ENCODE peak calls at places on chromosomes 6 and 20, in six cellular contexts. One of them, this sample, is unnamed. For H3K27me3, the result is how much of the 10 kb centered on the place peaks cover.

GRCh38 chr6:91155129-91155528 is 568.3 kb upstream of the MAP3K7 start:
- DNase-seq in upper lobe of right lung: no peak
- DNase-seq in cardiac muscle cell: no peak
- DNase-seq in PC-9: no peak
- DNase-seq in mammary epithelial cell: no peak
- DNase-seq in Caco-2: no peak
- DNase-seq in this sample: no peak

GRCh38 chr6:19157496-19157895 is 679.7 kb upstream of the ID4 start:
- DNase-seq in upper lobe of right lung: no peak
- DNase-seq in cardiac muscle cell: no peak
- DNase-seq in PC-9: no peak
- DNase-seq in mammary epithelial cell: no peak
- DNase-seq in Caco-2: no peak
- DNase-seq in this sample: no peak

GRCh38 chr6:2961971-2962370 is 9.4 kb downstream of the SERPINB6 start:
- DNase-seq in upper lobe of right lung: peak
- DNase-seq in cardiac muscle cell: no peak
- DNase-seq in PC-9: no peak
- DNase-seq in mammary epithelial cell: no peak
- DNase-seq in Caco-2: no peak
- DNase-seq in this sample: no peak

GRCh38 chr20:46670585-46671584 is 18.4 kb downstream of the TP53RK start:
- DNase-seq in upper lobe of right lung: no peak
- DNase-seq in cardiac muscle cell: no peak
- DNase-seq in PC-9: no peak
- DNase-seq in mammary epithelial cell: no peak
- DNase-seq in Caco-2: no peak
- DNase-seq in this sample: no peak

GRCh38 chr6:144417686-144418085 is 132.6 kb downstream of the UTRN start:
- DNase-seq in upper lobe of right lung: no peak
- DNase-seq in cardiac muscle cell: no peak
- DNase-seq in PC-9: no peak
- DNase-seq in mammary epithelial cell: peak
- DNase-seq in Caco-2: no peak
- DNase-seq in this sample: no peak

GRCh38 chr6:36829919-36830544 is 9.2 kb downstream of the CPNE5 start:
- DNase-seq in upper lobe of right lung: no peak
- DNase-seq in cardiac muscle cell: peak
- DNase-seq in PC-9: no peak
- DNase-seq in mammary epithelial cell: no peak
- DNase-seq in Caco-2: peak
- DNase-seq in this sample: no peak

GRCh38 chr20:54093423-54094267 is 23.3 kb upstream of the BCAS1 start:
- DNase-seq in upper lobe of right lung: no peak
- DNase-seq in cardiac muscle cell: no peak
- DNase-seq in PC-9: no peak
- DNase-seq in mammary epithelial cell: no peak
- DNase-seq in Caco-2: no peak
- DNase-seq in this sample: no peak

GRCh38 chr6:8139451-8139850 is 37.1 kb upstream of the EEF1E1 start:
- DNase-seq in upper lobe of right lung: no peak
- DNase-seq in cardiac muscle cell: no peak
- DNase-seq in PC-9: no peak
- DNase-seq in mammary epithelial cell: no peak
- DNase-seq in Caco-2: no peak
- DNase-seq in this sample: no peak

GRCh38 chr20:47310729-47311128 is 45.8 kb downstream of the ZMYND8 start:
- DNase-seq in upper lobe of right lung: no peak
- DNase-seq in cardiac muscle cell: no peak
- DNase-seq in PC-9: no peak
- DNase-seq in mammary epithelial cell: no peak
- DNase-seq in Caco-2: no peak
- DNase-seq in this sample: no peak

GRCh38 chr20:3744806-3745685 is 12.6 kb downstream of the HSPA12B start:
- DNase-seq in upper lobe of right lung: peak
- DNase-seq in cardiac muscle cell: peak
- DNase-seq in PC-9: peak
- DNase-seq in mammary epithelial cell: peak
- DNase-seq in Caco-2: peak
- DNase-seq in this sample: peak

GRCh38 chr6:55069132-55069781 is 105.1 kb upstream of the HCRTR2 start:
- DNase-seq in upper lobe of right lung: no peak
- DNase-seq in cardiac muscle cell: peak
- DNase-seq in PC-9: no peak
- DNase-seq in mammary epithelial cell: peak
- DNase-seq in Caco-2: peak
- DNase-seq in this sample: peak

GRCh38 chr6:146582857-146583256 is 15.9 kb upstream of the ADGB start:
- DNase-seq in upper lobe of right lung: no peak
- DNase-seq in cardiac muscle cell: peak
- DNase-seq in PC-9: no peak
- DNase-seq in mammary epithelial cell: no peak
- DNase-seq in Caco-2: no peak
- DNase-seq in this sample: no peak

GRCh38 chr20:62334881-62335280 is 32.1 kb downstream of the ADRM1 start:
- DNase-seq in upper lobe of right lung: no peak
- DNase-seq in cardiac muscle cell: no peak
- DNase-seq in PC-9: no peak
- DNase-seq in mammary epithelial cell: no peak
- DNase-seq in Caco-2: no peak
- DNase-seq in this sample: no peak

GRCh38 chr6:161242779-161243693 is 30.8 kb downstream of the AGPAT4 start:
- DNase-seq in upper lobe of right lung: peak
- DNase-seq in cardiac muscle cell: peak
- DNase-seq in PC-9: no peak
- DNase-seq in mammary epithelial cell: no peak
- DNase-seq in Caco-2: no peak
- DNase-seq in this sample: no peak

GRCh38 chr6:106199998-106200397 is 113.9 kb downstream of the PRDM1 start:
- DNase-seq in upper lobe of right lung: no peak
- DNase-seq in cardiac muscle cell: peak
- DNase-seq in PC-9: no peak
- DNase-seq in mammary epithelial cell: peak
- DNase-seq in Caco-2: no peak
- DNase-seq in this sample: peak

GRCh38 chr20:15146948-15147347 is 809.5 kb upstream of the FLRT3 start:
- DNase-seq in upper lobe of right lung: no peak
- DNase-seq in cardiac muscle cell: no peak
- DNase-seq in PC-9: no peak
- DNase-seq in mammary epithelial cell: no peak
- DNase-seq in Caco-2: no peak
- DNase-seq in this sample: no peak

GRCh38 chr6:123655520-123656306 is 19.0 kb upstream of the TRDN start:
- DNase-seq in upper lobe of right lung: no peak
- DNase-seq in cardiac muscle cell: no peak
- DNase-seq in PC-9: no peak
- DNase-seq in mammary epithelial cell: peak
- DNase-seq in Caco-2: no peak
- DNase-seq in this sample: no peak

GRCh38 chr6:7674291-7674690 is 51.6 kb upstream of the BMP6 start:
- DNase-seq in upper lobe of right lung: no peak
- DNase-seq in cardiac muscle cell: peak
- DNase-seq in PC-9: no peak
- DNase-seq in mammary epithelial cell: no peak
- DNase-seq in Caco-2: no peak
- DNase-seq in this sample: no peak

GRCh38 chr6:33276864-33277662 is at the start of gene B3GALT4:
- DNase-seq in upper lobe of right lung: peak
- DNase-seq in cardiac muscle cell: peak
- DNase-seq in PC-9: peak
- DNase-seq in mammary epithelial cell: peak
- DNase-seq in Caco-2: peak
- DNase-seq in this sample: peak

GRCh38 chr6:117817992-117818391 is 89.1 kb upstream of the SLC35F1 start:
- DNase-seq in upper lobe of right lung: no peak
- DNase-seq in cardiac muscle cell: no peak
- DNase-seq in PC-9: no peak
- DNase-seq in mammary epithelial cell: no peak
- DNase-seq in Caco-2: no peak
- DNase-seq in this sample: no peak

GRCh38 chr6:104887350-104887749 is 27.6 kb upstream of the HACE1 start:
- DNase-seq in upper lobe of right lung: no peak
- DNase-seq in cardiac muscle cell: peak
- DNase-seq in PC-9: no peak
- DNase-seq in mammary epithelial cell: peak
- DNase-seq in Caco-2: peak
- DNase-seq in this sample: peak

GRCh38 chr20:35215066-35215956 is 11.2 kb upstream of the MMP24 start:
- DNase-seq in upper lobe of right lung: no peak
- DNase-seq in cardiac muscle cell: peak
- DNase-seq in PC-9: peak
- DNase-seq in mammary epithelial cell: peak
- DNase-seq in Caco-2: peak
- DNase-seq in this sample: no peak

GRCh38 chr6:132215805-132216204 is 185.5 kb downstream of the MOXD1 start:
- DNase-seq in upper lobe of right lung: no peak
- DNase-seq in cardiac muscle cell: no peak
- DNase-seq in PC-9: no peak
- DNase-seq in mammary epithelial cell: no peak
- DNase-seq in Caco-2: no peak
- DNase-seq in this sample: no peak
- TF ChIP-seq CTCF in upper lobe of right lung: no peak
- TF ChIP-seq CTCF in cardiac muscle cell: no peak
- TF ChIP-seq CTCF in PC-9: no peak
- TF ChIP-seq CTCF in mammary epithelial cell: no peak
- TF ChIP-seq CTCF in Caco-2: no peak
- TF ChIP-seq CTCF in this sample: no peak

GRCh38 chr20:21704408-21705385 is 767 bp upstream of the PAX1 start:
- DNase-seq in upper lobe of right lung: no peak
- DNase-seq in cardiac muscle cell: no peak
- DNase-seq in PC-9: no peak
- DNase-seq in mammary epithelial cell: no peak
- DNase-seq in Caco-2: no peak
- DNase-seq in this sample: no peak

GRCh38 chr20:21702001-21702400 is 3.5 kb upstream of the PAX1 start:
- DNase-seq in upper lobe of right lung: no peak
- DNase-seq in cardiac muscle cell: no peak
- DNase-seq in PC-9: no peak
- DNase-seq in mammary epithelial cell: no peak
- DNase-seq in Caco-2: no peak
- DNase-seq in this sample: no peak

GRCh38 chr20:21701171-21701876 is 4.1 kb upstream of the PAX1 start:
- DNase-seq in upper lobe of right lung: no peak
- DNase-seq in cardiac muscle cell: no peak
- DNase-seq in PC-9: no peak
- DNase-seq in mammary epithelial cell: no peak
- DNase-seq in Caco-2: no peak
- DNase-seq in this sample: no peak

GRCh38 chr20:21703740-21704407 is 1.6 kb upstream of the PAX1 start:
- DNase-seq in upper lobe of right lung: no peak
- DNase-seq in cardiac muscle cell: no peak
- DNase-seq in PC-9: no peak
- DNase-seq in mammary epithelial cell: no peak
- DNase-seq in Caco-2: no peak
- DNase-seq in this sample: no peak

DNA sequence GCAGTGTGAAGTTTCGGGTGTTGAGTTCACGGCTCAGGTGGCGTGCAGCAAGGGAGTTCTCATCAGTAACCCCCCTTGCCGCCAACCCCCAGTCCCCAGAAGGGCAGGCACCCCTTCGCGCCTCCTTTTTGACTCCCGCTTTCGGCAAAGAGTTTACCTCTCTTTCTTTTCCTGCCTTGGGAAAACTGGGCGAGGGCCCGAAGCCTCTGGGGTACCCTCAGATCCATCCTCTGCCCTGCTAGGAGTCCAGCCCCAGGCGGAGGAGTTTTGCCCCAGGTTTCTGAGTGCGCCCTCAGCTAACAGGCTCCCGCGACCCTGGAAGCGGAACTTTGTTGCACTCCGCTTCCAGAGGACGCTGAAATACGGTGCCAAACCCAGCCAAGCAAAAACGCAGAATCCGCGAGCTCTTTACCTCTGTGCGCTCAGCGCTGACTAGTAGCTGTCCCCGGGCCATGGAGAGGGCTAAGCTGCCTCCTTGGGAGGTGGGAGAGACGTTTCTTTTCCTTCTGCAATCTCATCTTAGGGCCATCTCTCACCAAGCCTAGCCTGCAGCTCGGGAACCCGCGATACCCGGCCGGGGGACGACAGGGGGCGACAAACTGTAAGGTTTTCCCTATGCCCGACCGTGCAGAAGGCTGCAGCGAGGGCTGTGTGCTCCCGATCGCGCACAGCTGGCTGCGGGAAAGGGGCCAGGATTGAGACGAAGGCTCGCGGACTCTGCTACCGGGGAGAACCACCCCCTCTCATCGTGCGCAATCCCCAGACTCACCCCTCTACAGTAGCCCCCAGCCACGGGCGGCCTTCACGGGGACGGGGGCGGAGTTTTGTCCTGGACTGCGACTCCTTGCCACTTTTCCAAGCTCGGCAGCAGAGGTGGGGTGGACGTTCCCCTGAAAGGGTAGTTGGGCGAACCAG is 2.7 kb upstream of the PAX1 start:
- DNase-seq in upper lobe of right lung: peak
- DNase-seq in cardiac muscle cell: peak
- DNase-seq in PC-9: no peak
- DNase-seq in mammary epithelial cell: peak
- DNase-seq in Caco-2: peak
- DNase-seq in this sample: peak
- H3K4me3 ChIP-seq in upper lobe of right lung: no peak
- H3K4me3 ChIP-seq in cardiac muscle cell: peak
- H3K4me3 ChIP-seq in PC-9: no peak
- H3K4me3 ChIP-seq in mammary epithelial cell: peak
- H3K4me3 ChIP-seq in Caco-2: no peak
- H3K4me3 ChIP-seq in this sample: no peak

GRCh38 chr20:58142843-58143185 is 85.6 kb downstream of the ANKRD60 start:
- DNase-seq in upper lobe of right lung: peak
- DNase-seq in cardiac muscle cell: no peak
- DNase-seq in PC-9: no peak
- DNase-seq in mammary epithelial cell: no peak
- DNase-seq in Caco-2: no peak
- DNase-seq in this sample: no peak

GRCh38 chr20:58139849-58140786 is 88.3 kb downstream of the ANKRD60 start:
- DNase-seq in upper lobe of right lung: peak
- DNase-seq in cardiac muscle cell: no peak
- DNase-seq in PC-9: no peak
- DNase-seq in mammary epithelial cell: no peak
- DNase-seq in Caco-2: no peak
- DNase-seq in this sample: no peak

GRCh38 chr20:58140787-58141396 is 87.6 kb downstream of the ANKRD60 start:
- DNase-seq in upper lobe of right lung: no peak
- DNase-seq in cardiac muscle cell: no peak
- DNase-seq in PC-9: peak
- DNase-seq in mammary epithelial cell: no peak
- DNase-seq in Caco-2: no peak
- DNase-seq in this sample: no peak

GRCh38 chr20:58141971-58142842 is 86.2 kb downstream of the ANKRD60 start:
- DNase-seq in upper lobe of right lung: peak
- DNase-seq in cardiac muscle cell: no peak
- DNase-seq in PC-9: peak
- DNase-seq in mammary epithelial cell: no peak
- DNase-seq in Caco-2: no peak
- DNase-seq in this sample: no peak

GRCh38 chr20:58141496-58141895 is 87.0 kb downstream of the ANKRD60 start:
- DNase-seq in upper lobe of right lung: peak
- DNase-seq in cardiac muscle cell: no peak
- DNase-seq in PC-9: no peak
- DNase-seq in mammary epithelial cell: no peak
- DNase-seq in Caco-2: no peak
- DNase-seq in this sample: no peak
- H3K27me3 ChIP-seq in upper lobe of right lung: under half
- H3K27me3 ChIP-seq in cardiac muscle cell: under half
- H3K27me3 ChIP-seq in PC-9: under half
- H3K27me3 ChIP-seq in mammary epithelial cell: under half
- H3K27me3 ChIP-seq in Caco-2: under half
- H3K27me3 ChIP-seq in this sample: under half

GRCh38 chr20:41089555-41089954 is 47.8 kb upstream of the PLCG1 start:
- DNase-seq in upper lobe of right lung: no peak
- DNase-seq in cardiac muscle cell: no peak
- DNase-seq in PC-9: no peak
- DNase-seq in mammary epithelial cell: no peak
- DNase-seq in Caco-2: no peak
- DNase-seq in this sample: no peak
- TF ChIP-seq CTCF in upper lobe of right lung: no peak
- TF ChIP-seq CTCF in cardiac muscle cell: no peak
- TF ChIP-seq CTCF in PC-9: no peak
- TF ChIP-seq CTCF in mammary epithelial cell: no peak
- TF ChIP-seq CTCF in Caco-2: peak
- TF ChIP-seq CTCF in this sample: peak